ENCODE peak calls at places on chromosomes 2 and 18, in nine cellular contexts. H is HCT116, P is mammary epithelial cell, B is DND-41, J is IMR-90, F is Peyer's patch, Z is heart left ventricle, G is MM.1S, R is Panc1. Q is an unnamed sample. For H3K4me1, the result is how much of the 10 kb centered on the place peaks cover.

GRCh38 chr2:167404896-167405295 is 516.6 kb downstream of the XIRP2 start:
- DNase-seq in J (peak), P (peak), G (no peak), B (no peak), F (no peak), Z (no peak), H (no peak), R (no peak), Q (no peak)

GRCh38 chr2:146561996-146562395 is 1282.8 kb upstream of the ACVR2A start:
- DNase-seq in Z (no peak), P (no peak), G (no peak), R (no peak), B (no peak), J (no peak), F (no peak), H (no peak), Q (no peak)

GRCh38 chr18:59470627-59471121 is 111.6 kb upstream of the LMAN1 start:
- DNase-seq in R (no peak), Z (peak), H (no peak), B (no peak), P (no peak), G (no peak), F (no peak), J (no peak), Q (no peak)

GRCh38 chr2:9674931-9675330 is 44.1 kb upstream of the YWHAQ start:
- DNase-seq in R (no peak), P (no peak), J (no peak), G (no peak), B (no peak), Z (no peak), H (no peak), F (no peak), Q (no peak)

GRCh38 chr2:241882090-241882625 is 12.6 kb downstream of the RTP5 start:
- DNase-seq in J (no peak), G (peak), B (peak), H (no peak), P (no peak), Z (peak), F (peak), R (no peak), Q (peak)

GRCh38 chr2:127735044-127735443 is 33.7 kb downstream of the SFT2D3 start:
- DNase-seq in H (no peak), F (no peak), R (no peak), P (no peak), G (no peak), B (no peak), J (no peak), Z (no peak), Q (no peak)

GRCh38 chr2:232481322-232482140 is 6.1 kb downstream of the ECEL1 start:
- DNase-seq in R (no peak), P (no peak), Z (no peak), G (no peak), F (no peak), H (no peak), B (no peak), J (no peak), Q (no peak)

GRCh38 chr18:63823516-63824219 is 48.5 kb downstream of the SERPINB7 start:
- DNase-seq in Z (peak), J (peak), P (no peak), B (peak), F (peak), R (no peak), H (peak), G (no peak), Q (peak)

GRCh38 chr2:26103752-26104151 is 69.1 kb upstream of the GAREM2 start:
- DNase-seq in G (no peak), J (no peak), F (no peak), R (no peak), Z (no peak), B (no peak), P (no peak), H (no peak), Q (no peak)

GRCh38 chr2:214713080-214713830 is 96.2 kb downstream of the BARD1 start:
- DNase-seq in G (no peak), R (no peak), H (no peak), B (no peak), J (no peak), Z (no peak), P (peak), F (no peak), Q (no peak)

GRCh38 chr2:145220496-145220895 is 700.6 kb upstream of the ZEB2 start:
- DNase-seq in Z (no peak), G (no peak), F (no peak), B (no peak), P (no peak), H (no peak), R (no peak), J (no peak), Q (no peak)

GRCh38 chr2:26299488-26300092 is 46.4 kb upstream of the SELENOI start:
- DNase-seq in G (no peak), F (no peak), H (no peak), P (peak), Z (no peak), J (peak), R (no peak), B (peak), Q (no peak)

GRCh38 chr2:241123816-241124536 is 21.9 kb upstream of the MTERF4 start:
- DNase-seq in B (no peak), J (no peak), G (no peak), F (peak), R (no peak), Z (no peak), P (peak), H (no peak), Q (peak)

GRCh38 chr2:207935121-207935990 is 90.0 kb downstream of the PLEKHM3 start:
- DNase-seq in B (no peak), J (no peak), P (no peak), G (no peak), H (no peak), R (no peak), Z (no peak), F (no peak), Q (no peak)

GRCh38 chr2:165791811-165792454 is 2.1 kb downstream of the GALNT3 start:
- DNase-seq in R (no peak), F (no peak), Z (no peak), J (peak), H (no peak), P (peak), B (no peak), G (no peak), Q (no peak)

GRCh38 chr2:165794520-165794882 is 454 bp upstream of the GALNT3 start:
- DNase-seq in P (peak), H (peak), Z (peak), B (peak), R (no peak), G (peak), J (peak), F (peak), Q (peak)

GRCh38 chr2:165793779-165794519 is at the start of gene GALNT3:
- DNase-seq in Z (no peak), B (no peak), H (peak), R (no peak), G (peak), F (peak), P (peak), J (no peak), Q (peak)

GRCh38 chr2:165795011-165795410 is 964 bp upstream of the GALNT3 start:
- DNase-seq in J (peak), F (no peak), Z (no peak), P (peak), R (no peak), B (no peak), H (no peak), G (peak), Q (peak)

DNA sequence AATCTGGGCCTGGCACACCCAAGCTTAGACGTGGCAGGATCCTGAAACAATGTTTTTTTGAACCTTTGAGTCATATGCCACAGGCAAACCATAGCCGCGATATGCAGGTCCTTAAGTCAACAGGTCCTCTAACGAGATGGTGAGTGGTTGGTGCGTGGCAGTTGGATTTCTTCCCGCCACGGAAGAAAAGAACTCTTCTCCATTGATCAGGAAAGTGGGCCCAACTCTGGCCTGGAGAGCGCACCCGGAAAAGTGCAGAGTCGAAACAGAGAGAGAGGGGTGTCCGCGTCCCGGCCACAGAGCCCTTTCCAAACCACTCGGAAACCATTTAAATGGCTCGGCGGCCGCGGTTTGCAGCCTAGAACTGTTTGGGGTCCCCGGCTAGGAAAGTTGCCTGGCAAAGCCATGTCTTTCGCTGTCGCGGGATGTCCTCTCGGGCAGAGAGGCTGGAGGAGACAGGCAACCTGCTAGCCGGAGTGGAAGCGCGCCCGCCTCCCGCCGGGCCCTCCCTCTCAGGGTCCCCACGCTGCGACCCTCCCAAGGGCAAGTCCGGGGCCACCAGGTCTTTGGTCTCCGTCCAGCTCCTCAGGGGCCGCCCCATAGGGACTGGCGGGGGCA is 777 bp downstream of the GALNT3 start:
- DNase-seq in P (peak), F (peak), R (no peak), B (no peak), J (no peak), H (peak), G (no peak), Z (no peak), Q (peak)
- H3K4me1 ChIP-seq in P (under half), F (under half), R (under half), B (under half), J (under half), H (under half), G (under half), Z (under half), Q (under half)

DNA sequence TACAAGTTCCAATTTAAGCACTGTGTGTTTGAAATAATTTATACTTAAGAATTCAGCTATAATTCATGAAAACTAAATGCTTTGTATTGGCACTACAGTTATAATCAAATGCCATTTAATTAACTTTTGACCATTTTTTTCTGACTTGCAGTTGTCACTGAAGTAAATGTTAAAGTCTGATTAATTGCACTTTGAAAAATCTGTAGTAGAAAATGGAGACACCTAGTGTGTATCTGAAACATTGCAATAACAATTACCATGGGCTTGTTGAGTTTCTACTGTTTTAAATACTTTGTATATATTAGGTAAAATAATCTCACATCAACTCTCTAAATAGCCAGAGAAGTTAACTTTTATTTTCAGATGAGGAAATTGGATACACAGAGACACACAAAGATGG is 458.6 kb upstream of the FSIP2 start:
- DNase-seq in B (no peak), G (peak), F (no peak), P (peak), H (no peak), R (no peak), J (peak), Z (no peak), Q (no peak)
- TF ChIP-seq CTCF in B (peak), G (peak), F (no peak), P (peak), H (peak), R (peak), J (peak), Z (no peak), Q (no peak)

GRCh38 chr2:209472386-209472832 is 48.6 kb downstream of the MAP2 start:
- DNase-seq in F (no peak), Z (no peak), P (peak), B (no peak), H (no peak), J (peak), G (no peak), R (no peak), Q (no peak)

GRCh38 chr2:209468796-209469325 is 45.0 kb downstream of the MAP2 start:
- DNase-seq in F (no peak), G (no peak), B (no peak), H (no peak), R (no peak), P (no peak), Z (no peak), J (no peak), Q (no peak)

GRCh38 chr2:209471037-209471436 is 47.2 kb downstream of the MAP2 start:
- DNase-seq in H (no peak), Z (no peak), F (no peak), J (peak), G (no peak), B (no peak), R (no peak), P (peak), Q (no peak)

GRCh38 chr2:209469481-209469880 is 45.6 kb downstream of the MAP2 start:
- DNase-seq in F (no peak), H (no peak), Z (no peak), B (no peak), P (no peak), J (no peak), R (no peak), G (no peak), Q (no peak)

DNA sequence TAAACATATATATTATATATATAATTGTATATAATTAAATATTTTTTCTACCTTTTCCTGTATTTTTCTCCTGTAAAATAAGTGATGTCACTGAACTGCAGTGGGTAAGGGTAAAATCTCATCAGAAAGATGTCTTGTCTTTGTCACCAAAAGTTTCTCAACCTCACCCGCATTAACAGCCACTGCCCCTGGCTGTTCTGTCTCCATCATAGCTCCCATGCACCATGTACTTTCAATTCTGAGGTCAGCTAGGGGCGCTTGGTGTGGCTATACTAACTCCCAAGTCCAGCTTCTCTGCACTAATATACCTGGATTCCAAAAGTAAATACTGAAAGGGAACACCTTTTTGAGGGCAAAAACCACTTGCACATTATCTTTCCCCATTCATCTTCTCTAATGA is 46.6 kb downstream of the MAP2 start:
- DNase-seq in F (no peak), J (no peak), G (no peak), P (no peak), H (no peak), Z (no peak), R (no peak), B (no peak), Q (no peak)
- H3K4me1 ChIP-seq in F (under half), J (under half), G (under half), P (under half), H (under half), Z (under half), R (under half), B (under half), Q (under half)

GRCh38 chr2:15186118-15186517 is 375.0 kb downstream of the NBAS start:
- DNase-seq in R (no peak), F (no peak), B (no peak), P (no peak), Z (no peak), J (no peak), G (no peak), H (no peak), Q (no peak)

GRCh38 chr2:15184491-15184890 is 376.6 kb downstream of the NBAS start:
- DNase-seq in R (no peak), G (no peak), H (no peak), P (no peak), J (no peak), B (no peak), F (no peak), Z (no peak), Q (no peak)

GRCh38 chr2:15191801-15192200 is 369.3 kb downstream of the NBAS start:
- DNase-seq in P (no peak), Z (no peak), R (no peak), G (no peak), F (no peak), H (peak), B (no peak), J (no peak), Q (no peak)

GRCh38 chr2:15189236-15189635 is 371.9 kb downstream of the NBAS start:
- DNase-seq in H (no peak), P (no peak), R (no peak), F (no peak), J (peak), G (no peak), B (no peak), Z (no peak), Q (no peak)
- TF ChIP-seq CTCF in H (no peak), P (no peak), R (peak), F (no peak), J (no peak), G (no peak), B (peak), Z (no peak), Q (no peak)

GRCh38 chr2:237625216-237625705 is 2.1 kb upstream of the LRRFIP1 start:
- DNase-seq in Z (peak), H (no peak), R (no peak), G (no peak), P (no peak), F (no peak), B (no peak), J (no peak), Q (no peak)

GRCh38 chr2:237623428-237624403 is 3.7 kb upstream of the LRRFIP1 start:
- DNase-seq in F (no peak), P (no peak), B (no peak), G (no peak), H (no peak), J (peak), Z (no peak), R (no peak), Q (no peak)

GRCh38 chr2:237626813-237627451 is 455 bp upstream of the LRRFIP1 start:
- DNase-seq in P (no peak), G (no peak), B (no peak), R (no peak), F (no peak), J (no peak), H (no peak), Z (no peak), Q (no peak)

GRCh38 chr2:237625777-237626176 is 1.6 kb upstream of the LRRFIP1 start:
- DNase-seq in Z (no peak), F (no peak), J (no peak), G (peak), B (no peak), P (no peak), R (no peak), H (no peak), Q (no peak)

GRCh38 chr2:237624565-237624964 is 2.8 kb upstream of the LRRFIP1 start:
- DNase-seq in Z (no peak), J (no peak), R (no peak), G (no peak), F (no peak), P (no peak), H (no peak), B (no peak), Q (no peak)
- H3K4me1 ChIP-seq in Z (under half), J (under half), R (under half), G (under half), F (under half), P (under half), H (under half), B (under half), Q (under half)

DNA sequence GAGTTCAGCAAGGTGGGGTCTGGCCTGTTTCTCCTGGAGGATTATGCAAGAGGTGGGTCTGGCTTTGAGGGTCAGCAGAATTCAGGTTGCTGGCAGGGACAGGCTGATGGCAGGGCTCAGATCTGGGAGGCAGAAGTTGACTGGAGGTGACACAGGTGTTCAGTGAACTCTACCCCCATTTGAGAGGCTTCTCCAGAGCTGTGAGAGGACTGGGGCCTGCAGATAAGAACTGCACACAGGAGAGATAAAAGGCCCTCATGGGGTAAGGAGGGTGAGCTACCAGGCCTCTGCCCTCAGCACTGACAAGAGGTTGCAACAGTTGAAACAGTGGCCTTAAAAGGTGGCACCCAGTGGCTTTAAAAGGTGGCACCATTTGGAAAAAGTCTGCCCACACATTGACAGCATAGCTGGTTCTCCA is 13.1 kb downstream of the MOCOS start:
- DNase-seq in F (no peak), B (no peak), R (no peak), P (no peak), Z (no peak), G (no peak), J (no peak), H (no peak), Q (no peak)
- TF ChIP-seq CTCF in F (no peak), B (no peak), R (no peak), P (no peak), Z (no peak), G (no peak), J (no peak), H (no peak), Q (no peak)

GRCh38 chr2:217845251-217845650 is 157.5 kb downstream of the TNS1 start:
- DNase-seq in G (no peak), F (no peak), R (no peak), J (no peak), B (no peak), H (no peak), Z (no peak), P (no peak), Q (no peak)
- H3K4me1 ChIP-seq in G (under half), F (under half), R (under half), J (under half), B (under half), H (under half), Z (half or more), P (under half), Q (under half)